ENCODE peak calls at places on chromosomes 5 and 9, in six cellular contexts. One of them, this sample, is unnamed.

GRCh38 chr5:65474129-65474711 is 7.5 kb downstream of the ADAMTS6 start:
- DNase-seq in activated T-helper 1 cell treated with anti-CD3 and anti-CD28 coated beads, Interleukin-12 subunit alpha, Interleukin-12 subunit beta, Interleukin-2, Interleukin-4 antibody, amounts not matched to agents 30 ng/mL and 10 ng/mL and 1 ng/mL, durations not matched to agents 14 hours and 24 hours and 36 hours: no peak
- DNase-seq in cardiac fibroblast: no peak
- DNase-seq in lung: no peak
- DNase-seq in iPS-NIHi11: no peak
- DNase-seq in T-helper 9 cell: no peak
- DNase-seq in this sample: no peak

GRCh38 chr5:95818181-95819147 is 4.1 kb downstream of the GLRX start:
- DNase-seq in activated T-helper 1 cell treated with anti-CD3 and anti-CD28 coated beads, Interleukin-12 subunit alpha, Interleukin-12 subunit beta, Interleukin-2, Interleukin-4 antibody, amounts not matched to agents 30 ng/mL and 10 ng/mL and 1 ng/mL, durations not matched to agents 14 hours and 24 hours and 36 hours: no peak
- DNase-seq in cardiac fibroblast: no peak
- DNase-seq in lung: peak; percentile 55
- DNase-seq in iPS-NIHi11: no peak
- DNase-seq in T-helper 9 cell: no peak
- DNase-seq in this sample: no peak

GRCh38 chr5:93092349-93093105 is 488.5 kb downstream of the NR2F1-AS1 start:
- DNase-seq in activated T-helper 1 cell treated with anti-CD3 and anti-CD28 coated beads, Interleukin-12 subunit alpha, Interleukin-12 subunit beta, Interleukin-2, Interleukin-4 antibody, amounts not matched to agents 30 ng/mL and 10 ng/mL and 1 ng/mL, durations not matched to agents 14 hours and 24 hours and 36 hours: no peak
- DNase-seq in cardiac fibroblast: peak; percentile 80
- DNase-seq in lung: no peak
- DNase-seq in iPS-NIHi11: no peak
- DNase-seq in T-helper 9 cell: no peak
- DNase-seq in this sample: no peak

GRCh38 chr5:116583085-116583766 is 8.6 kb upstream of the SEMA6A start:
- DNase-seq in activated T-helper 1 cell treated with anti-CD3 and anti-CD28 coated beads, Interleukin-12 subunit alpha, Interleukin-12 subunit beta, Interleukin-2, Interleukin-4 antibody, amounts not matched to agents 30 ng/mL and 10 ng/mL and 1 ng/mL, durations not matched to agents 14 hours and 24 hours and 36 hours: no peak
- DNase-seq in cardiac fibroblast: peak; percentile 32
- DNase-seq in lung: no peak
- DNase-seq in iPS-NIHi11: no peak
- DNase-seq in T-helper 9 cell: no peak
- DNase-seq in this sample: no peak

GRCh38 chr5:179489015-179489414 is 61.3 kb upstream of the RUFY1 start:
- DNase-seq in activated T-helper 1 cell treated with anti-CD3 and anti-CD28 coated beads, Interleukin-12 subunit alpha, Interleukin-12 subunit beta, Interleukin-2, Interleukin-4 antibody, amounts not matched to agents 30 ng/mL and 10 ng/mL and 1 ng/mL, durations not matched to agents 14 hours and 24 hours and 36 hours: no peak
- DNase-seq in cardiac fibroblast: peak; percentile 59
- DNase-seq in lung: no peak
- DNase-seq in iPS-NIHi11: no peak
- DNase-seq in T-helper 9 cell: no peak
- DNase-seq in this sample: no peak

GRCh38 chr5:151686673-151687378 is at the start of gene SPARC:
- DNase-seq in activated T-helper 1 cell treated with anti-CD3 and anti-CD28 coated beads, Interleukin-12 subunit alpha, Interleukin-12 subunit beta, Interleukin-2, Interleukin-4 antibody, amounts not matched to agents 30 ng/mL and 10 ng/mL and 1 ng/mL, durations not matched to agents 14 hours and 24 hours and 36 hours: no peak
- DNase-seq in cardiac fibroblast: peak; percentile 97
- DNase-seq in lung: peak; percentile 60
- DNase-seq in iPS-NIHi11: peak; percentile 76
- DNase-seq in T-helper 9 cell: no peak
- DNase-seq in this sample: no peak

GRCh38 chr9:26669641-26670040 is 223.0 kb downstream of the CAAP1 start:
- DNase-seq in activated T-helper 1 cell treated with anti-CD3 and anti-CD28 coated beads, Interleukin-12 subunit alpha, Interleukin-12 subunit beta, Interleukin-2, Interleukin-4 antibody, amounts not matched to agents 30 ng/mL and 10 ng/mL and 1 ng/mL, durations not matched to agents 14 hours and 24 hours and 36 hours: no peak
- DNase-seq in cardiac fibroblast: no peak
- DNase-seq in lung: no peak
- DNase-seq in iPS-NIHi11: no peak
- DNase-seq in T-helper 9 cell: no peak
- DNase-seq in this sample: no peak

GRCh38 chr5:134577022-134577795 is 51.7 kb downstream of the JADE2 start:
- DNase-seq in activated T-helper 1 cell treated with anti-CD3 and anti-CD28 coated beads, Interleukin-12 subunit alpha, Interleukin-12 subunit beta, Interleukin-2, Interleukin-4 antibody, amounts not matched to agents 30 ng/mL and 10 ng/mL and 1 ng/mL, durations not matched to agents 14 hours and 24 hours and 36 hours: no peak
- DNase-seq in cardiac fibroblast: peak; percentile 74
- DNase-seq in lung: no peak
- DNase-seq in iPS-NIHi11: peak; percentile 46
- DNase-seq in T-helper 9 cell: no peak
- DNase-seq in this sample: no peak

GRCh38 chr9:137913132-137913531 is 35.5 kb downstream of the CACNA1B start:
- DNase-seq in activated T-helper 1 cell treated with anti-CD3 and anti-CD28 coated beads, Interleukin-12 subunit alpha, Interleukin-12 subunit beta, Interleukin-2, Interleukin-4 antibody, amounts not matched to agents 30 ng/mL and 10 ng/mL and 1 ng/mL, durations not matched to agents 14 hours and 24 hours and 36 hours: no peak
- DNase-seq in cardiac fibroblast: no peak
- DNase-seq in lung: no peak
- DNase-seq in iPS-NIHi11: no peak
- DNase-seq in T-helper 9 cell: no peak
- DNase-seq in this sample: no peak

GRCh38 chr5:107671742-107672211 is 1.0 kb upstream of the EFNA5 start:
- DNase-seq in activated T-helper 1 cell treated with anti-CD3 and anti-CD28 coated beads, Interleukin-12 subunit alpha, Interleukin-12 subunit beta, Interleukin-2, Interleukin-4 antibody, amounts not matched to agents 30 ng/mL and 10 ng/mL and 1 ng/mL, durations not matched to agents 14 hours and 24 hours and 36 hours: no peak
- DNase-seq in cardiac fibroblast: no peak
- DNase-seq in lung: no peak
- DNase-seq in iPS-NIHi11: peak; percentile 50
- DNase-seq in T-helper 9 cell: no peak
- DNase-seq in this sample: no peak

GRCh38 chr5:115939059-115939458 is 23.2 kb upstream of the LVRN start:
- DNase-seq in activated T-helper 1 cell treated with anti-CD3 and anti-CD28 coated beads, Interleukin-12 subunit alpha, Interleukin-12 subunit beta, Interleukin-2, Interleukin-4 antibody, amounts not matched to agents 30 ng/mL and 10 ng/mL and 1 ng/mL, durations not matched to agents 14 hours and 24 hours and 36 hours: no peak
- DNase-seq in cardiac fibroblast: no peak
- DNase-seq in lung: no peak
- DNase-seq in iPS-NIHi11: no peak
- DNase-seq in T-helper 9 cell: no peak
- DNase-seq in this sample: no peak

GRCh38 chr9:127452481-127453092 is 1.3 kb downstream of the LRSAM1 start:
- DNase-seq in activated T-helper 1 cell treated with anti-CD3 and anti-CD28 coated beads, Interleukin-12 subunit alpha, Interleukin-12 subunit beta, Interleukin-2, Interleukin-4 antibody, amounts not matched to agents 30 ng/mL and 10 ng/mL and 1 ng/mL, durations not matched to agents 14 hours and 24 hours and 36 hours: no peak
- DNase-seq in cardiac fibroblast: peak; percentile 72
- DNase-seq in lung: peak; percentile 54
- DNase-seq in iPS-NIHi11: no peak
- DNase-seq in T-helper 9 cell: no peak
- DNase-seq in this sample: no peak

GRCh38 chr9:135971892-135972291 is 10.7 kb upstream of the UBAC1 start:
- DNase-seq in activated T-helper 1 cell treated with anti-CD3 and anti-CD28 coated beads, Interleukin-12 subunit alpha, Interleukin-12 subunit beta, Interleukin-2, Interleukin-4 antibody, amounts not matched to agents 30 ng/mL and 10 ng/mL and 1 ng/mL, durations not matched to agents 14 hours and 24 hours and 36 hours: peak; percentile 32
- DNase-seq in cardiac fibroblast: no peak
- DNase-seq in lung: peak; percentile 74
- DNase-seq in iPS-NIHi11: peak; percentile 94
- DNase-seq in T-helper 9 cell: peak; percentile 42
- DNase-seq in this sample: peak; percentile 31

GRCh38 chr9:100098241-100098886 is 436 bp downstream of the ERP44 start:
- DNase-seq in activated T-helper 1 cell treated with anti-CD3 and anti-CD28 coated beads, Interleukin-12 subunit alpha, Interleukin-12 subunit beta, Interleukin-2, Interleukin-4 antibody, amounts not matched to agents 30 ng/mL and 10 ng/mL and 1 ng/mL, durations not matched to agents 14 hours and 24 hours and 36 hours: peak; percentile 12
- DNase-seq in cardiac fibroblast: peak; percentile 53
- DNase-seq in lung: peak; percentile 72
- DNase-seq in iPS-NIHi11: peak; percentile 77
- DNase-seq in T-helper 9 cell: peak; percentile 15
- DNase-seq in this sample: peak; percentile 18

GRCh38 chr9:101333923-101334702 is 50.7 kb downstream of the BAAT start:
- DNase-seq in activated T-helper 1 cell treated with anti-CD3 and anti-CD28 coated beads, Interleukin-12 subunit alpha, Interleukin-12 subunit beta, Interleukin-2, Interleukin-4 antibody, amounts not matched to agents 30 ng/mL and 10 ng/mL and 1 ng/mL, durations not matched to agents 14 hours and 24 hours and 36 hours: no peak
- DNase-seq in cardiac fibroblast: no peak
- DNase-seq in lung: no peak
- DNase-seq in iPS-NIHi11: no peak
- DNase-seq in T-helper 9 cell: no peak
- DNase-seq in this sample: no peak

GRCh38 chr9:93193373-93193725 is 9.4 kb downstream of the WNK2 start:
- DNase-seq in activated T-helper 1 cell treated with anti-CD3 and anti-CD28 coated beads, Interleukin-12 subunit alpha, Interleukin-12 subunit beta, Interleukin-2, Interleukin-4 antibody, amounts not matched to agents 30 ng/mL and 10 ng/mL and 1 ng/mL, durations not matched to agents 14 hours and 24 hours and 36 hours: no peak
- DNase-seq in cardiac fibroblast: no peak
- DNase-seq in lung: no peak
- DNase-seq in iPS-NIHi11: peak; percentile 45
- DNase-seq in T-helper 9 cell: no peak
- DNase-seq in this sample: no peak